ENCODE peak calls at places on chromosome 14, in four cellular contexts. T is WTC11, L is HepG2, S is K562. D is an unnamed sample.

GRCh38 chr14:64394973-64395633 is 7.0 kb downstream of the MTHFD1 start:
- DNase-seq in T (no peak), S (no peak), L (no peak), D (no peak)

GRCh38 chr14:56173360-56173922 is 55.2 kb downstream of the PELI2 start:
- DNase-seq in L (no peak), S (no peak), T (no peak), D (no peak)

GRCh38 chr14:50999726-51000125 is 55.4 kb upstream of the PYGL start:
- DNase-seq in T (no peak), L (peak), S (no peak), D (peak)

GRCh38 chr14:78401866-78402265 is 231.7 kb downstream of the NRXN3 start:
- DNase-seq in S (no peak), L (no peak), T (no peak), D (no peak)

GRCh38 chr14:53180272-53181221 is 27.4 kb upstream of the DDHD1 start:
- DNase-seq in T (peak), L (peak), S (peak), D (no peak)

GRCh38 chr14:106657460-106657859 is 1131.1 kb downstream of the TMEM121 start:
- DNase-seq in S (no peak), L (no peak), T (no peak), D (no peak)

GRCh38 chr14:76770521-76771431 is 9.5 kb downstream of the VASH1 start:
- DNase-seq in T (no peak), L (no peak), S (no peak), D (no peak)

GRCh38 chr14:68293404-68293803 is 473.8 kb downstream of the RAD51B start:
- DNase-seq in T (no peak), S (no peak), L (no peak), D (no peak)

GRCh38 chr14:93909429-93910128 is 17.6 kb upstream of the FAM181A start:
- DNase-seq in S (no peak), L (peak), T (no peak), D (no peak)

GRCh38 chr14:60760648-60761364 is 26.2 kb downstream of the MNAT1 start:
- DNase-seq in L (peak), T (no peak), S (no peak), D (no peak)

GRCh38 chr14:32077081-32078029 is at the start of gene ARHGAP5:
- DNase-seq in S (peak), L (peak), T (peak), D (no peak)

GRCh38 chr14:63343878-63344277 is 25.1 kb upstream of the GPHB5 start:
- DNase-seq in T (no peak), S (no peak), L (no peak), D (no peak)

GRCh38 chr14:60643443-60644402 is 5.6 kb downstream of the SIX1 start:
- DNase-seq in T (no peak), L (peak), S (no peak), D (no peak)

GRCh38 chr14:34059925-34060746 is 109.3 kb upstream of the EGLN3 start:
- DNase-seq in L (peak), T (peak), S (peak), D (peak)

GRCh38 chr14:106665814-106666213 is 1139.4 kb downstream of the TMEM121 start:
- DNase-seq in L (no peak), S (no peak), T (no peak), D (no peak)

GRCh38 chr14:34997762-34998161 is 15.0 kb downstream of the SRP54 start:
- DNase-seq in S (no peak), T (no peak), L (no peak), D (no peak)

GRCh38 chr14:91419044-91419397 is 1.4 kb upstream of the CCDC88C start:
- DNase-seq in T (no peak), S (no peak), L (no peak), D (no peak)

GRCh38 chr14:92014014-92014413 is 25.8 kb downstream of the TRIP11 start:
- DNase-seq in L (no peak), T (no peak), S (no peak), D (no peak)

GRCh38 chr14:72666610-72667009 is 227.3 kb downstream of the DPF3 start:
- DNase-seq in T (no peak), S (no peak), L (no peak), D (peak)

GRCh38 chr14:104826197-104826857 is 25.4 kb downstream of the ZBTB42 start:
- DNase-seq in S (peak), L (peak), T (peak), D (peak)

GRCh38 chr14:32559595-32559994 is 230.5 kb downstream of the AKAP6 start:
- DNase-seq in T (no peak), L (no peak), S (no peak), D (no peak)

GRCh38 chr14:75277000-75277795 is 1.4 kb upstream of the FOS start:
- DNase-seq in L (peak), S (peak), T (peak), D (peak)

GRCh38 chr14:28879571-28879970 is 113.0 kb downstream of the FOXG1 start:
- DNase-seq in T (no peak), L (no peak), S (no peak), D (no peak)

GRCh38 chr14:91125801-91126200 is 11.9 kb downstream of the DGLUCY start:
- DNase-seq in T (no peak), S (no peak), L (no peak), D (no peak)

GRCh38 chr14:106694638-106695393 is 1168.4 kb downstream of the TMEM121 start:
- DNase-seq in L (no peak), S (no peak), T (no peak), D (peak)

GRCh38 chr14:104799657-104800599 is 973 bp upstream of the ZBTB42 start:
- DNase-seq in T (peak), L (peak), S (peak), D (no peak)

GRCh38 chr14:94028450-94028826 is 2.3 kb downstream of the OTUB2 start:
- DNase-seq in L (peak), T (no peak), S (no peak), D (no peak)

GRCh38 chr14:52755607-52756316 is 25.8 kb downstream of the STYX start:
- DNase-seq in T (no peak), S (no peak), L (peak), D (no peak)

GRCh38 chr14:36363704-36364103 is 43.3 kb upstream of the MBIP start:
- DNase-seq in T (no peak), L (no peak), S (no peak), D (no peak)

GRCh38 chr14:71541271-71541670 is 391.0 kb upstream of the RGS6 start:
- DNase-seq in T (no peak), L (no peak), S (no peak), D (no peak)

GRCh38 chr14:94171208-94171607 is 2.9 kb upstream of the PPP4R4 start:
- DNase-seq in S (no peak), T (no peak), L (no peak), D (no peak)

GRCh38 chr14:45134051-45134958 is at the start of gene FKBP3:
- DNase-seq in T (peak), L (peak), S (peak), D (peak)

GRCh38 chr14:26199599-26200370 is 398.0 kb downstream of the NOVA1 start:
- DNase-seq in T (no peak), L (no peak), S (no peak), D (no peak)

GRCh38 chr14:36746907-36747306 is 85.2 kb downstream of the PAX9 start:
- DNase-seq in S (no peak), T (no peak), L (no peak), D (no peak)

GRCh38 chr14:75258079-75258802 is 20.4 kb upstream of the FOS start:
- DNase-seq in S (no peak), T (no peak), L (no peak), D (no peak)

GRCh38 chr14:36663404-36664321 is 2.0 kb downstream of the PAX9 start:
- DNase-seq in L (no peak), T (peak), S (no peak), D (no peak)

GRCh38 chr14:58491593-58491992 is 64.1 kb downstream of the KIAA0586 start:
- DNase-seq in L (no peak), S (no peak), T (no peak), D (no peak)

GRCh38 chr14:98606041-98606640 is 665.9 kb downstream of the BCL11B start:
- DNase-seq in L (no peak), T (no peak), S (no peak), D (no peak)

GRCh38 chr14:61587397-61587713 is 108.0 kb upstream of the HIF1A start:
- DNase-seq in L (no peak), S (no peak), T (no peak), D (no peak)

GRCh38 chr14:103453791-103454190 is 68.6 kb downstream of the MARK3 start:
- DNase-seq in S (no peak), T (no peak), L (no peak), D (no peak)

GRCh38 chr14:103449762-103450161 is 64.5 kb downstream of the MARK3 start:
- DNase-seq in L (no peak), S (no peak), T (no peak), D (no peak)

GRCh38 chr14:103450423-103450822 is 65.2 kb downstream of the MARK3 start:
- DNase-seq in S (no peak), T (no peak), L (no peak), D (no peak)

GRCh38 chr14:103448097-103448496 is 62.9 kb downstream of the MARK3 start:
- DNase-seq in L (no peak), T (no peak), S (peak), D (no peak)

GRCh38 chr14:103451401-103451800 is 66.2 kb downstream of the MARK3 start:
- DNase-seq in T (no peak), S (no peak), L (no peak), D (no peak)
- TF ChIP-seq HMGXB4 in T (no peak), S (no peak), L (no peak), D (no peak)

DNA sequence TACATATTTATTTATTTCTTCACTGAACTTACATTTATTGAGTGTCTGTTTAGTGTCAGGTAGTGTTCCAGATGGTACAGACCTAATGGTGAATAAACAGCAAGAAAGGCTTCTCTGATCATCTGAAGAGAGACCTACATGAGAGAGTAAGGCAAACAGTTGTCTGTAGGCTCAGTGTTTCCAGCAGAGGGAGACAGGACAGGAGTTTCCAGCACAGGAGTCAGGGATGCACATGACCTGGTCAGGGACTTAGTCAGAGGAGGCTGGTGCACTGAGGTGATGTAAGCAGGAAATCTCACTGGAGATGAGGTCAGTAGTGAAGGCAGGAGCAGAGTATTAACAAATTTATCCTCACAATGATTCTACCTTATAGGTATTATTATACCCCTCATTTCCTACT is 233.2 kb downstream of the MDGA2 start:
- DNase-seq in S (no peak), T (peak), L (peak), D (peak)
- TF ChIP-seq JUN in S (no peak), T (no peak), L (no peak), D (no peak)

GRCh38 chr14:88840926-88841325 is 16.5 kb downstream of the TTC8 start:
- DNase-seq in S (no peak), L (no peak), T (no peak), D (no peak)
- TF ChIP-seq HMGXB4 in S (no peak), L (no peak), T (no peak), D (no peak)

DNA sequence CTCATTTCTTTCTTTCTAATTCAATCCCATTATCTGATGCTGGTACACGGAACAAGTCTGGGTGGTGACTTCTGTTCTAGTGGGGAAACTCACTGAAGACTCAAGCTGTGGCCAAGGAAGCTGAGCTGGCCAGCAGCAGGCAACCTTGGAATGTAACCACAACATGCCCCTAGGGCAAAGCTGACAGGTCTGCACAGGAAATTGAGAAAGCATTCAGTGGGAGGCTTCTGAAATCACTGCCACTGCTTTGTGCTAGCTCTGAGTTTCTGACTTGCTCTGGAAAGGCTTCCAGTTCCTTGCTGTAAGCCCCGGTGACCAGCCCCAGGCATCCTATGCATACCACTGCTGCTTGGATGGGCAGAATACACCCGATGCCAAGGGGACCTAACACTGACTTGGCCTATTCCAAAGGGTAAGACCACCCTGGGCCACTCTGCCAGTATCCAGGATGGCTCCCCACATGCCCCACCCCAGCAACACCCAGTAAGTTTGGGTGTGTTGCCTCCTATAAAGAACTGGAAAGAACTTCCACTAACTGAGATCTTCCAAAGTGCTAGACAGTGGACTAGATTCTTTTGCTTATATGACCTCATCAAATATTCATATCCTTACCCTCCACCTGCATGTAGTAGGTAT is 84.5 kb upstream of the CDKN3 start:
- DNase-seq in L (no peak), T (no peak), S (no peak), D (peak)
- TF ChIP-seq JUN in L (no peak), T (no peak), S (no peak), D (no peak)

GRCh38 chr14:100130471-100130870 is 29.0 kb downstream of the DEGS2 start:
- DNase-seq in T (no peak), S (no peak), L (no peak), D (no peak)
- TF ChIP-seq HMGXB4 in T (no peak), S (no peak), L (no peak), D (no peak)

GRCh38 chr14:96666088-96666487 is 131.1 kb upstream of the VRK1 start:
- DNase-seq in T (no peak), S (no peak), L (peak), D (no peak)
- TF ChIP-seq JUN in T (no peak), S (no peak), L (no peak), D (no peak)

GRCh38 chr14:87264796-87265195 is 728.2 kb downstream of the GALC start:
- DNase-seq in L (no peak), S (no peak), T (no peak), D (no peak)
- TF ChIP-seq HMGXB4 in L (no peak), S (no peak), T (no peak), D (no peak)

D was measured in A549.